ENCODE peak calls at places on chromosome 12, in five cellular contexts. Z is NCI-H2081 treated with DMSO at 0.1 percent for 48 hours; F is stimulated activated CD8-positive, alpha-beta memory T cell treated with anti-CD3 and anti-CD28 coated beads, Interleukin-7, amount 100 ng/mL, for 1 hour; M is DMS153; D is IMR-90. R is an unnamed sample.

GRCh38 chr12:14260011-14260993 is 105.2 kb upstream of the ATF7IP start:
- DNase-seq in Z (peak; percentile 53), F (no peak), M (peak; percentile 83), D (peak; percentile 93), R (peak; percentile 53)

GRCh38 chr12:2544213-2544612 is 250.6 kb upstream of the FKBP4 start:
- DNase-seq in Z (no peak), F (no peak), M (no peak), D (no peak), R (no peak)

GRCh38 chr12:70692681-70693288 is 55.6 kb upstream of the PTPRB start:
- DNase-seq in Z (no peak), F (no peak), M (no peak), D (peak; percentile 29), R (no peak)

GRCh38 chr12:124231980-124232653 is 62.8 kb upstream of the RFLNA start:
- DNase-seq in Z (peak; percentile 49), F (no peak), M (peak; percentile 98), D (no peak), R (peak; percentile 74)

GRCh38 chr12:2732290-2732689 is 62.5 kb upstream of the FKBP4 start:
- DNase-seq in Z (no peak), F (no peak), M (no peak), D (no peak), R (no peak)

GRCh38 chr12:75177997-75178396 is 31.6 kb downstream of the KCNC2 start:
- DNase-seq in Z (no peak), F (no peak), M (no peak), D (peak; percentile 95), R (no peak)

GRCh38 chr12:19161251-19161650 is 31.7 kb downstream of the PLEKHA5 start:
- DNase-seq in Z (no peak), F (no peak), M (no peak), D (no peak), R (no peak)

GRCh38 chr12:128856035-128856790 is 2.9 kb downstream of the GLT1D1 start:
- DNase-seq in Z (no peak), F (no peak), M (no peak), D (no peak), R (no peak)

GRCh38 chr12:33116284-33116683 is 219.7 kb upstream of the PKP2 start:
- DNase-seq in Z (no peak), F (no peak), M (no peak), D (no peak), R (no peak)

GRCh38 chr12:129789921-129790320 is 113.9 kb downstream of the TMEM132D start:
- DNase-seq in Z (no peak), F (no peak), M (no peak), D (no peak), R (no peak)

GRCh38 chr12:460301-461230 is 827 bp downstream of the B4GALNT3 start:
- DNase-seq in Z (no peak), F (no peak), M (no peak), D (no peak), R (no peak)

GRCh38 chr12:112031472-112031871 is 18.2 kb downstream of the ERP29 start:
- DNase-seq in Z (no peak), F (no peak), M (no peak), D (peak; percentile 37), R (no peak)

GRCh38 chr12:1797011-1797901 is 23.1 kb upstream of the LRTM2 start:
- DNase-seq in Z (no peak), F (no peak), M (no peak), D (no peak), R (no peak)

GRCh38 chr12:52949413-52950331 is 754 bp downstream of the KRT18 start:
- DNase-seq in Z (peak; percentile 69), F (no peak), M (peak; percentile 88), D (peak; percentile 95), R (no peak)

GRCh38 chr12:64457036-64457435 is 5.1 kb downstream of the TBK1 start:
- DNase-seq in Z (no peak), F (no peak), M (no peak), D (peak; percentile 48), R (no peak)

GRCh38 chr12:63922446-63922845 is 77.9 kb downstream of the SRGAP1 start:
- DNase-seq in Z (no peak), F (no peak), M (no peak), D (peak; percentile 73), R (no peak)

R was measured in NCI-H1436 treated with DMSO at 0.1 percent for 48 hours.